ENCODE peak calls at places on chromosomes 4 and X, in five cellular contexts. One of them, this sample, is unnamed.

GRCh38 chrX:112235547-112235946 is 153.0 kb upstream of the TRPC5 start:
- DNase-seq in K562: no peak
- DNase-seq in HepG2: no peak
- DNase-seq in H1: no peak
- DNase-seq in GM12892: no peak
- DNase-seq in this sample: no peak

GRCh38 chr4:104860227-104861123 is 286.2 kb upstream of the TET2 start:
- DNase-seq in H1: peak; percentile 36
- DNase-seq in HepG2: peak; percentile 62
- DNase-seq in GM12892: peak; percentile 13
- DNase-seq in K562: peak; percentile 25
- DNase-seq in this sample: peak; percentile 22

GRCh38 chrX:17788439-17788838 is 51.1 kb downstream of the SCML1 start:
- DNase-seq in H1: peak; percentile 19
- DNase-seq in K562: peak; percentile 74
- DNase-seq in HepG2: peak; percentile 5
- DNase-seq in GM12892: peak; percentile 44
- DNase-seq in this sample: peak; percentile 33

GRCh38 chrX:39854772-39855747 is 242.7 kb downstream of the BCOR start:
- DNase-seq in K562: no peak
- DNase-seq in GM12892: peak; percentile 40
- DNase-seq in H1: no peak
- DNase-seq in HepG2: no peak
- DNase-seq in this sample: no peak

GRCh38 chr4:3408793-3409330 is 32.9 kb upstream of the HGFAC start:
- DNase-seq in H1: no peak
- DNase-seq in GM12892: no peak
- DNase-seq in K562: no peak
- DNase-seq in HepG2: no peak
- DNase-seq in this sample: no peak

GRCh38 chr4:125321709-125322362 is 7.1 kb downstream of the FAT4 start:
- DNase-seq in K562: no peak
- DNase-seq in HepG2: no peak
- DNase-seq in GM12892: no peak
- DNase-seq in H1: no peak
- DNase-seq in this sample: no peak

GRCh38 chr4:8710416-8710815 is 117.9 kb downstream of the CPZ start:
- DNase-seq in HepG2: no peak
- DNase-seq in K562: no peak
- DNase-seq in H1: no peak
- DNase-seq in GM12892: no peak
- DNase-seq in this sample: no peak

GRCh38 chr4:54959656-54960055 is 165.7 kb downstream of the KDR start:
- DNase-seq in H1: no peak
- DNase-seq in HepG2: no peak
- DNase-seq in GM12892: no peak
- DNase-seq in K562: no peak
- DNase-seq in this sample: no peak

GRCh38 chr4:1627417-1628313 is 56.4 kb downstream of the FAM53A start:
- DNase-seq in HepG2: no peak
- DNase-seq in K562: no peak
- DNase-seq in GM12892: no peak
- DNase-seq in H1: no peak
- DNase-seq in this sample: no peak

GRCh38 chr4:156547439-156547838 is 424.2 kb downstream of the PDGFC start:
- DNase-seq in GM12892: no peak
- DNase-seq in H1: no peak
- DNase-seq in K562: no peak
- DNase-seq in HepG2: no peak
- DNase-seq in this sample: no peak

GRCh38 chr4:105620640-105621323 is 68.4 kb downstream of the ARHGEF38 start:
- DNase-seq in H1: no peak
- DNase-seq in HepG2: no peak
- DNase-seq in GM12892: no peak
- DNase-seq in K562: no peak
- DNase-seq in this sample: no peak

GRCh38 chrX:105910563-105911105 is 88.3 kb downstream of the NRK start:
- DNase-seq in H1: no peak
- DNase-seq in K562: no peak
- DNase-seq in GM12892: no peak
- DNase-seq in HepG2: no peak
- DNase-seq in this sample: no peak

GRCh38 chr4:37666625-37667071 is 19.5 kb downstream of the RELL1 start:
- DNase-seq in GM12892: no peak
- DNase-seq in HepG2: peak; percentile 61
- DNase-seq in K562: no peak
- DNase-seq in H1: no peak
- DNase-seq in this sample: no peak

GRCh38 chr4:146500216-146500615 is 21.5 kb downstream of the SLC10A7 start:
- DNase-seq in GM12892: no peak
- DNase-seq in H1: no peak
- DNase-seq in K562: no peak
- DNase-seq in HepG2: no peak
- DNase-seq in this sample: no peak

GRCh38 chrX:73683236-73683859 is 120.4 kb downstream of the CHIC1 start:
- DNase-seq in H1: no peak
- DNase-seq in HepG2: no peak
- DNase-seq in GM12892: no peak
- DNase-seq in K562: no peak
- DNase-seq in this sample: no peak

GRCh38 chrX:120262781-120263719 is 12.4 kb downstream of the ZBTB33 start:
- DNase-seq in HepG2: no peak
- DNase-seq in GM12892: no peak
- DNase-seq in H1: no peak
- DNase-seq in K562: no peak
- DNase-seq in this sample: no peak

GRCh38 chrX:72280210-72280882 is 3.3 kb upstream of the RPS4X start:
- DNase-seq in K562: peak; percentile 22
- DNase-seq in H1: no peak
- DNase-seq in GM12892: no peak
- DNase-seq in HepG2: no peak
- DNase-seq in this sample: no peak

GRCh38 chr4:179415842-179416223 is 1973.6 kb upstream of the AGA start:
- DNase-seq in GM12892: no peak
- DNase-seq in HepG2: no peak
- DNase-seq in H1: no peak
- DNase-seq in K562: no peak
- DNase-seq in this sample: no peak

GRCh38 chrX:23513121-23513520 is 154.2 kb upstream of the PRDX4 start:
- DNase-seq in HepG2: no peak
- DNase-seq in K562: no peak
- DNase-seq in GM12892: no peak
- DNase-seq in H1: no peak
- DNase-seq in this sample: no peak

GRCh38 chr4:108546728-108547127 is 73.6 kb upstream of the RPL34 start:
- DNase-seq in HepG2: no peak
- DNase-seq in GM12892: no peak
- DNase-seq in K562: no peak
- DNase-seq in H1: no peak
- DNase-seq in this sample: no peak

GRCh38 chr4:37489697-37490096 is 196.5 kb downstream of the RELL1 start:
- DNase-seq in H1: no peak
- DNase-seq in GM12892: no peak
- DNase-seq in K562: no peak
- DNase-seq in HepG2: no peak
- DNase-seq in this sample: no peak

GRCh38 chr4:97238956-97239698 is 904.1 kb downstream of the STPG2 start:
- DNase-seq in K562: no peak
- DNase-seq in HepG2: no peak
- DNase-seq in H1: no peak
- DNase-seq in GM12892: no peak
- DNase-seq in this sample: no peak

GRCh38 chrX:98299785-98300184 is 1416.1 kb downstream of the RPA4 start:
- DNase-seq in HepG2: no peak
- DNase-seq in K562: no peak
- DNase-seq in H1: no peak
- DNase-seq in GM12892: no peak
- DNase-seq in this sample: no peak

GRCh38 chrX:50913520-50913919 is 3.0 kb downstream of the BMP15 start:
- DNase-seq in K562: no peak
- DNase-seq in H1: no peak
- DNase-seq in GM12892: no peak
- DNase-seq in HepG2: no peak
- DNase-seq in this sample: no peak

GRCh38 chrX:125710403-125711062 is 390.9 kb downstream of the TEX13C start:
- DNase-seq in HepG2: no peak
- DNase-seq in H1: no peak
- DNase-seq in K562: no peak
- DNase-seq in GM12892: no peak
- DNase-seq in this sample: no peak

GRCh38 chr4:118989098-118990080 is 100.7 kb downstream of the SYNPO2 start:
- DNase-seq in H1: no peak
- DNase-seq in K562: no peak
- DNase-seq in HepG2: no peak
- DNase-seq in GM12892: no peak
- DNase-seq in this sample: no peak

GRCh38 chrX:11665144-11666040 is at the start of gene ARHGAP6:
- DNase-seq in HepG2: no peak
- DNase-seq in K562: no peak
- DNase-seq in GM12892: peak; percentile 22
- DNase-seq in H1: no peak
- DNase-seq in this sample: peak; percentile 6

GRCh38 chr4:88439161-88439760 is 17.7 kb upstream of the HERC5 start:
- DNase-seq in K562: no peak
- DNase-seq in GM12892: no peak
- DNase-seq in HepG2: no peak
- DNase-seq in H1: peak; percentile 51
- DNase-seq in this sample: no peak

GRCh38 chr4:145307120-145307519 is 126.7 kb upstream of the OTUD4 start:
- DNase-seq in K562: no peak
- DNase-seq in GM12892: no peak
- DNase-seq in HepG2: no peak
- DNase-seq in H1: no peak
- DNase-seq in this sample: no peak

GRCh38 chrX:97474933-97475332 is 591.2 kb downstream of the RPA4 start:
- DNase-seq in GM12892: no peak
- DNase-seq in H1: no peak
- DNase-seq in HepG2: no peak
- DNase-seq in K562: no peak
- DNase-seq in this sample: no peak

GRCh38 chrX:130793966-130794365 is 109.0 kb downstream of the ENOX2 start:
- DNase-seq in K562: no peak
- DNase-seq in H1: no peak
- DNase-seq in HepG2: no peak
- DNase-seq in GM12892: no peak
- DNase-seq in this sample: no peak

GRCh38 chrX:51461053-51462050 is 35.0 kb downstream of the NUDT11 start:
- DNase-seq in H1: no peak
- DNase-seq in K562: peak; percentile 37
- DNase-seq in HepG2: peak; percentile 6
- DNase-seq in GM12892: no peak
- DNase-seq in this sample: no peak

GRCh38 chr4:74535471-74535870 is 90.5 kb downstream of the AREG start:
- DNase-seq in HepG2: no peak
- DNase-seq in H1: no peak
- DNase-seq in GM12892: no peak
- DNase-seq in K562: no peak
- DNase-seq in this sample: no peak
- TF ChIP-seq POLR2AphosphoS5 in HepG2: no peak
- TF ChIP-seq POLR2AphosphoS5 in H1: no peak
- TF ChIP-seq POLR2AphosphoS5 in GM12892: no peak
- TF ChIP-seq POLR2AphosphoS5 in K562: no peak
- TF ChIP-seq POLR2AphosphoS5 in this sample: no peak

DNA sequence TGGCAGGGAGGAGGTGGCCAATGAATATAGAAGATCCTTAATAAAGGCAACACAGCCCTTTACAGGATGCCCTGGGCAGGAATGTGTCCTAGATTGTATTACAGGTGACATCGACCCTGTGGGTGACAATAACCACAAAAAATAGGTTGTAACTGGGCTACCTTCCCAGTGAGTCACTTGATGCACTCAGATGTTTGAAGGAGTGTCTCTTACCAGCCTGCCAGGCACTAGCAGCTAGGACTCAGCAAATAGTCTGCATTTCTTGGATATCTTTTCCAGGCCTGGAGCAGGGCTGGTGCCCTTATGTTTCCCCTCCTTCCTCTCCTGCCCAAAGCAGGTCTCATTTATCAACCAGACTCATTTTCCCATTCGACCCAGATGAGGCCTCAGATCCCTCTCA is 50.9 kb upstream of the TMEM164 start:
- DNase-seq in K562: no peak
- DNase-seq in H1: no peak
- DNase-seq in HepG2: no peak
- DNase-seq in GM12892: no peak
- DNase-seq in this sample: no peak
- TF ChIP-seq TAF1 in K562: no peak
- TF ChIP-seq TAF1 in H1: no peak
- TF ChIP-seq TAF1 in HepG2: no peak
- TF ChIP-seq TAF1 in GM12892: no peak
- TF ChIP-seq TAF1 in this sample: no peak

GRCh38 chr4:158821228-158822009 is 52.6 kb downstream of the FNIP2 start:
- DNase-seq in GM12892: no peak
- DNase-seq in HepG2: no peak
- DNase-seq in K562: no peak
- DNase-seq in H1: no peak
- DNase-seq in this sample: no peak
- TF ChIP-seq POLR2A in GM12892: no peak
- TF ChIP-seq POLR2A in HepG2: no peak
- TF ChIP-seq POLR2A in K562: no peak
- TF ChIP-seq POLR2A in H1: no peak
- TF ChIP-seq POLR2A in this sample: no peak

GRCh38 chr4:16858275-16858752 is 40.1 kb downstream of the LDB2 start:
- DNase-seq in K562: no peak
- DNase-seq in HepG2: no peak
- DNase-seq in H1: peak; percentile 34
- DNase-seq in GM12892: no peak
- DNase-seq in this sample: no peak
- TF ChIP-seq POLR2AphosphoS5 in K562: no peak
- TF ChIP-seq POLR2AphosphoS5 in HepG2: no peak
- TF ChIP-seq POLR2AphosphoS5 in H1: no peak
- TF ChIP-seq POLR2AphosphoS5 in GM12892: no peak
- TF ChIP-seq POLR2AphosphoS5 in this sample: no peak

GRCh38 chr4:15695240-15695699 is 7.6 kb upstream of the BST1 start:
- DNase-seq in H1: no peak
- DNase-seq in K562: no peak
- DNase-seq in HepG2: no peak
- DNase-seq in GM12892: no peak
- DNase-seq in this sample: no peak
- TF ChIP-seq TAF1 in H1: no peak
- TF ChIP-seq TAF1 in K562: no peak
- TF ChIP-seq TAF1 in HepG2: no peak
- TF ChIP-seq TAF1 in GM12892: no peak
- TF ChIP-seq TAF1 in this sample: no peak

DNA sequence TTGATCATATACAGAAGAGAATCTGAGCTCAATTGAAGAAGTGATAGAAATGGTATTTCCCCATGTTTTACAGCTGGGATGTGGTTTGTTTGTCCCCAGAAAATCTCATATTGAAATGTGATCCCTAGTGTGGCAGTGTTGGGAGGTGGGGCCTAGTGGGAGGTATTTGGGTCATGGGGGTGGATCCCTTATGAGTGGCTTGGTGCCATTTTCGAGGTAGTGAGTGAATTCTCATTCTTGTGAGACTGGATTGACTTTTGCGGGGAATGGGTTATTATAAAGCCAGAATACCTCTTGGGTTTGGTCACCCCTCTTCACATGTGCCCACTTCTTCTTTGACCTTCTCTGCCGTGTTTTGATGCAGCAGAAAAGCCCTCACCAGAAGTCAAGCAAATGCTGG is 29.6 kb upstream of the PAGE1 start:
- DNase-seq in HepG2: no peak
- DNase-seq in GM12892: no peak
- DNase-seq in H1: no peak
- DNase-seq in K562: no peak
- DNase-seq in this sample: no peak
- TF ChIP-seq POLR2A in HepG2: no peak
- TF ChIP-seq POLR2A in GM12892: no peak
- TF ChIP-seq POLR2A in H1: no peak
- TF ChIP-seq POLR2A in K562: no peak
- TF ChIP-seq POLR2A in this sample: no peak

GRCh38 chrX:26783512-26784225 is 567.7 kb downstream of the MAGEB5 start:
- DNase-seq in K562: peak; percentile 2
- DNase-seq in HepG2: peak; percentile 65
- DNase-seq in H1: peak; percentile 17
- DNase-seq in GM12892: no peak
- DNase-seq in this sample: no peak
- TF ChIP-seq POLR2AphosphoS5 in K562: no peak
- TF ChIP-seq POLR2AphosphoS5 in HepG2: no peak
- TF ChIP-seq POLR2AphosphoS5 in H1: no peak
- TF ChIP-seq POLR2AphosphoS5 in GM12892: no peak
- TF ChIP-seq POLR2AphosphoS5 in this sample: no peak